ENCODE peak calls at places on chromosomes 4 and X, in ten cellular contexts. One of them, this sample, is unnamed.

GRCh38 chr4:73729534-73730165 is 10.7 kb upstream of the CXCL8 start:
- DNase-seq in activated CD4-positive, alpha-beta T cell treated with anti-CD3 and anti-CD28 coated beads, Interleukin-2, amount 10 ng/mL, durations not matched to agents 7 days and 5 days: no peak
- DNase-seq in CD4-positive, alpha-beta T cell: no peak
- DNase-seq in left cardiac atrium: peak; percentile 61
- DNase-seq in stimulated activated CD4-positive, alpha-beta T cell treated with anti-CD3 and anti-CD28 coated beads, Interleukin-4, amount 100 ng/mL, for 24 hours: no peak
- DNase-seq in foreskin melanocyte: no peak
- DNase-seq in D341Med: peak; percentile 72
- DNase-seq in ELR: peak; percentile 88
- DNase-seq in AG20443: peak; percentile 83
- DNase-seq in dorsolateral prefrontal cortex: peak; percentile 64
- DNase-seq in this sample: peak; percentile 84

GRCh38 chrX:31329298-31329697 is 257.5 kb upstream of the FTHL17 start:
- DNase-seq in activated CD4-positive, alpha-beta T cell treated with anti-CD3 and anti-CD28 coated beads, Interleukin-2, amount 10 ng/mL, durations not matched to agents 7 days and 5 days: no peak
- DNase-seq in CD4-positive, alpha-beta T cell: no peak
- DNase-seq in left cardiac atrium: no peak
- DNase-seq in stimulated activated CD4-positive, alpha-beta T cell treated with anti-CD3 and anti-CD28 coated beads, Interleukin-4, amount 100 ng/mL, for 24 hours: no peak
- DNase-seq in foreskin melanocyte: no peak
- DNase-seq in D341Med: no peak
- DNase-seq in ELR: no peak
- DNase-seq in AG20443: no peak
- DNase-seq in dorsolateral prefrontal cortex: no peak
- DNase-seq in this sample: no peak

GRCh38 chr4:124414641-124415040 is 297.9 kb downstream of the ANKRD50 start:
- DNase-seq in activated CD4-positive, alpha-beta T cell treated with anti-CD3 and anti-CD28 coated beads, Interleukin-2, amount 10 ng/mL, durations not matched to agents 7 days and 5 days: no peak
- DNase-seq in CD4-positive, alpha-beta T cell: no peak
- DNase-seq in left cardiac atrium: no peak
- DNase-seq in stimulated activated CD4-positive, alpha-beta T cell treated with anti-CD3 and anti-CD28 coated beads, Interleukin-4, amount 100 ng/mL, for 24 hours: no peak
- DNase-seq in foreskin melanocyte: peak; percentile 93
- DNase-seq in D341Med: no peak
- DNase-seq in ELR: peak; percentile 79
- DNase-seq in AG20443: no peak
- DNase-seq in dorsolateral prefrontal cortex: no peak
- DNase-seq in this sample: peak; percentile 74

GRCh38 chr4:180527993-180528392 is 1715.2 kb upstream of the TENM3 start:
- DNase-seq in activated CD4-positive, alpha-beta T cell treated with anti-CD3 and anti-CD28 coated beads, Interleukin-2, amount 10 ng/mL, durations not matched to agents 7 days and 5 days: no peak
- DNase-seq in CD4-positive, alpha-beta T cell: no peak
- DNase-seq in left cardiac atrium: no peak
- DNase-seq in stimulated activated CD4-positive, alpha-beta T cell treated with anti-CD3 and anti-CD28 coated beads, Interleukin-4, amount 100 ng/mL, for 24 hours: no peak
- DNase-seq in foreskin melanocyte: no peak
- DNase-seq in D341Med: no peak
- DNase-seq in ELR: no peak
- DNase-seq in AG20443: no peak
- DNase-seq in dorsolateral prefrontal cortex: no peak
- DNase-seq in this sample: peak; percentile 47

GRCh38 chr4:42104521-42104920 is 47.9 kb downstream of the BEND4 start:
- DNase-seq in activated CD4-positive, alpha-beta T cell treated with anti-CD3 and anti-CD28 coated beads, Interleukin-2, amount 10 ng/mL, durations not matched to agents 7 days and 5 days: no peak
- DNase-seq in CD4-positive, alpha-beta T cell: no peak
- DNase-seq in left cardiac atrium: no peak
- DNase-seq in stimulated activated CD4-positive, alpha-beta T cell treated with anti-CD3 and anti-CD28 coated beads, Interleukin-4, amount 100 ng/mL, for 24 hours: no peak
- DNase-seq in foreskin melanocyte: no peak
- DNase-seq in D341Med: no peak
- DNase-seq in ELR: peak; percentile 47
- DNase-seq in AG20443: peak; percentile 46
- DNase-seq in dorsolateral prefrontal cortex: no peak
- DNase-seq in this sample: peak; percentile 47

GRCh38 chrX:40272141-40272540 is 174.4 kb upstream of the BCOR start:
- DNase-seq in activated CD4-positive, alpha-beta T cell treated with anti-CD3 and anti-CD28 coated beads, Interleukin-2, amount 10 ng/mL, durations not matched to agents 7 days and 5 days: no peak
- DNase-seq in CD4-positive, alpha-beta T cell: no peak
- DNase-seq in left cardiac atrium: no peak
- DNase-seq in stimulated activated CD4-positive, alpha-beta T cell treated with anti-CD3 and anti-CD28 coated beads, Interleukin-4, amount 100 ng/mL, for 24 hours: no peak
- DNase-seq in foreskin melanocyte: no peak
- DNase-seq in D341Med: no peak
- DNase-seq in ELR: no peak
- DNase-seq in AG20443: no peak
- DNase-seq in dorsolateral prefrontal cortex: no peak
- DNase-seq in this sample: no peak

GRCh38 chrX:34875204-34875603 is 67.4 kb upstream of the FAM47B start:
- DNase-seq in activated CD4-positive, alpha-beta T cell treated with anti-CD3 and anti-CD28 coated beads, Interleukin-2, amount 10 ng/mL, durations not matched to agents 7 days and 5 days: no peak
- DNase-seq in CD4-positive, alpha-beta T cell: no peak
- DNase-seq in left cardiac atrium: no peak
- DNase-seq in stimulated activated CD4-positive, alpha-beta T cell treated with anti-CD3 and anti-CD28 coated beads, Interleukin-4, amount 100 ng/mL, for 24 hours: no peak
- DNase-seq in foreskin melanocyte: no peak
- DNase-seq in D341Med: no peak
- DNase-seq in ELR: peak; percentile 57
- DNase-seq in AG20443: peak; percentile 29
- DNase-seq in dorsolateral prefrontal cortex: no peak
- DNase-seq in this sample: peak; percentile 73

GRCh38 chr4:136690363-136690762 is 841.9 kb downstream of the PCDH18 start:
- DNase-seq in activated CD4-positive, alpha-beta T cell treated with anti-CD3 and anti-CD28 coated beads, Interleukin-2, amount 10 ng/mL, durations not matched to agents 7 days and 5 days: no peak
- DNase-seq in CD4-positive, alpha-beta T cell: no peak
- DNase-seq in left cardiac atrium: no peak
- DNase-seq in stimulated activated CD4-positive, alpha-beta T cell treated with anti-CD3 and anti-CD28 coated beads, Interleukin-4, amount 100 ng/mL, for 24 hours: no peak
- DNase-seq in foreskin melanocyte: no peak
- DNase-seq in D341Med: no peak
- DNase-seq in ELR: peak; percentile 76
- DNase-seq in AG20443: no peak
- DNase-seq in dorsolateral prefrontal cortex: no peak
- DNase-seq in this sample: no peak

GRCh38 chr4:109184421-109184956 is 118.0 kb downstream of the COL25A1 start:
- DNase-seq in activated CD4-positive, alpha-beta T cell treated with anti-CD3 and anti-CD28 coated beads, Interleukin-2, amount 10 ng/mL, durations not matched to agents 7 days and 5 days: no peak
- DNase-seq in CD4-positive, alpha-beta T cell: no peak
- DNase-seq in left cardiac atrium: peak; percentile 42
- DNase-seq in stimulated activated CD4-positive, alpha-beta T cell treated with anti-CD3 and anti-CD28 coated beads, Interleukin-4, amount 100 ng/mL, for 24 hours: no peak
- DNase-seq in foreskin melanocyte: no peak
- DNase-seq in D341Med: no peak
- DNase-seq in ELR: no peak
- DNase-seq in AG20443: no peak
- DNase-seq in dorsolateral prefrontal cortex: no peak
- DNase-seq in this sample: no peak

GRCh38 chrX:49627030-49627777 is 28.4 kb downstream of the GAGE1 start:
- DNase-seq in activated CD4-positive, alpha-beta T cell treated with anti-CD3 and anti-CD28 coated beads, Interleukin-2, amount 10 ng/mL, durations not matched to agents 7 days and 5 days: peak; percentile 60
- DNase-seq in CD4-positive, alpha-beta T cell: peak; percentile 1
- DNase-seq in left cardiac atrium: no peak
- DNase-seq in stimulated activated CD4-positive, alpha-beta T cell treated with anti-CD3 and anti-CD28 coated beads, Interleukin-4, amount 100 ng/mL, for 24 hours: peak; percentile 25
- DNase-seq in foreskin melanocyte: peak; percentile 66
- DNase-seq in D341Med: no peak
- DNase-seq in ELR: no peak
- DNase-seq in AG20443: peak; percentile 10
- DNase-seq in dorsolateral prefrontal cortex: no peak
- DNase-seq in this sample: peak; percentile 1

GRCh38 chr4:51894246-51894645 is 51.3 kb downstream of the DCUN1D4 start:
- DNase-seq in activated CD4-positive, alpha-beta T cell treated with anti-CD3 and anti-CD28 coated beads, Interleukin-2, amount 10 ng/mL, durations not matched to agents 7 days and 5 days: no peak
- DNase-seq in CD4-positive, alpha-beta T cell: no peak
- DNase-seq in left cardiac atrium: no peak
- DNase-seq in stimulated activated CD4-positive, alpha-beta T cell treated with anti-CD3 and anti-CD28 coated beads, Interleukin-4, amount 100 ng/mL, for 24 hours: no peak
- DNase-seq in foreskin melanocyte: no peak
- DNase-seq in D341Med: no peak
- DNase-seq in ELR: peak; percentile 12
- DNase-seq in AG20443: no peak
- DNase-seq in dorsolateral prefrontal cortex: no peak
- DNase-seq in this sample: peak; percentile 2

GRCh38 chr4:126233483-126233882 is 918.7 kb downstream of the FAT4 start:
- DNase-seq in activated CD4-positive, alpha-beta T cell treated with anti-CD3 and anti-CD28 coated beads, Interleukin-2, amount 10 ng/mL, durations not matched to agents 7 days and 5 days: no peak
- DNase-seq in CD4-positive, alpha-beta T cell: no peak
- DNase-seq in left cardiac atrium: no peak
- DNase-seq in stimulated activated CD4-positive, alpha-beta T cell treated with anti-CD3 and anti-CD28 coated beads, Interleukin-4, amount 100 ng/mL, for 24 hours: no peak
- DNase-seq in foreskin melanocyte: no peak
- DNase-seq in D341Med: no peak
- DNase-seq in ELR: no peak
- DNase-seq in AG20443: no peak
- DNase-seq in dorsolateral prefrontal cortex: no peak
- DNase-seq in this sample: no peak

GRCh38 chr4:38189445-38189844 is 229.2 kb downstream of the PTTG2 start:
- DNase-seq in activated CD4-positive, alpha-beta T cell treated with anti-CD3 and anti-CD28 coated beads, Interleukin-2, amount 10 ng/mL, durations not matched to agents 7 days and 5 days: no peak
- DNase-seq in CD4-positive, alpha-beta T cell: no peak
- DNase-seq in left cardiac atrium: no peak
- DNase-seq in stimulated activated CD4-positive, alpha-beta T cell treated with anti-CD3 and anti-CD28 coated beads, Interleukin-4, amount 100 ng/mL, for 24 hours: peak; percentile 23
- DNase-seq in foreskin melanocyte: peak; percentile 27
- DNase-seq in D341Med: no peak
- DNase-seq in ELR: peak; percentile 96
- DNase-seq in AG20443: peak; percentile 50
- DNase-seq in dorsolateral prefrontal cortex: no peak
- DNase-seq in this sample: peak; percentile 92

GRCh38 chr4:54272051-54272450 is 43.0 kb downstream of the PDGFRA start:
- DNase-seq in activated CD4-positive, alpha-beta T cell treated with anti-CD3 and anti-CD28 coated beads, Interleukin-2, amount 10 ng/mL, durations not matched to agents 7 days and 5 days: no peak
- DNase-seq in CD4-positive, alpha-beta T cell: no peak
- DNase-seq in left cardiac atrium: no peak
- DNase-seq in stimulated activated CD4-positive, alpha-beta T cell treated with anti-CD3 and anti-CD28 coated beads, Interleukin-4, amount 100 ng/mL, for 24 hours: no peak
- DNase-seq in foreskin melanocyte: no peak
- DNase-seq in D341Med: no peak
- DNase-seq in ELR: no peak
- DNase-seq in AG20443: no peak
- DNase-seq in dorsolateral prefrontal cortex: no peak
- DNase-seq in this sample: no peak

GRCh38 chr4:24805036-24805435 is 9.7 kb downstream of the SOD3 start:
- DNase-seq in activated CD4-positive, alpha-beta T cell treated with anti-CD3 and anti-CD28 coated beads, Interleukin-2, amount 10 ng/mL, durations not matched to agents 7 days and 5 days: no peak
- DNase-seq in CD4-positive, alpha-beta T cell: no peak
- DNase-seq in left cardiac atrium: no peak
- DNase-seq in stimulated activated CD4-positive, alpha-beta T cell treated with anti-CD3 and anti-CD28 coated beads, Interleukin-4, amount 100 ng/mL, for 24 hours: no peak
- DNase-seq in foreskin melanocyte: no peak
- DNase-seq in D341Med: no peak
- DNase-seq in ELR: no peak
- DNase-seq in AG20443: no peak
- DNase-seq in dorsolateral prefrontal cortex: no peak
- DNase-seq in this sample: peak; percentile 29

GRCh38 chrX:112832481-112833095 is 8.0 kb downstream of the AMOT start:
- DNase-seq in activated CD4-positive, alpha-beta T cell treated with anti-CD3 and anti-CD28 coated beads, Interleukin-2, amount 10 ng/mL, durations not matched to agents 7 days and 5 days: no peak
- DNase-seq in CD4-positive, alpha-beta T cell: no peak
- DNase-seq in left cardiac atrium: no peak
- DNase-seq in stimulated activated CD4-positive, alpha-beta T cell treated with anti-CD3 and anti-CD28 coated beads, Interleukin-4, amount 100 ng/mL, for 24 hours: no peak
- DNase-seq in foreskin melanocyte: no peak
- DNase-seq in D341Med: no peak
- DNase-seq in ELR: no peak
- DNase-seq in AG20443: no peak
- DNase-seq in dorsolateral prefrontal cortex: no peak
- DNase-seq in this sample: peak; percentile 22

GRCh38 chr4:114250439-114250891 is 271.0 kb upstream of the ARSJ start:
- DNase-seq in activated CD4-positive, alpha-beta T cell treated with anti-CD3 and anti-CD28 coated beads, Interleukin-2, amount 10 ng/mL, durations not matched to agents 7 days and 5 days: no peak
- DNase-seq in CD4-positive, alpha-beta T cell: no peak
- DNase-seq in left cardiac atrium: no peak
- DNase-seq in stimulated activated CD4-positive, alpha-beta T cell treated with anti-CD3 and anti-CD28 coated beads, Interleukin-4, amount 100 ng/mL, for 24 hours: no peak
- DNase-seq in foreskin melanocyte: no peak
- DNase-seq in D341Med: no peak
- DNase-seq in ELR: no peak
- DNase-seq in AG20443: no peak
- DNase-seq in dorsolateral prefrontal cortex: no peak
- DNase-seq in this sample: no peak